ENCODE peak calls at places on chromosomes 13 and 19, in four cellular contexts. One of them, this sample, is unnamed.

GRCh38 chr13:73018336-73018735 is 40.5 kb upstream of the KLF5 start:
- DNase-seq in NCI-H1105 treated with DMSO at 0.1 percent for 48 hours: no peak
- DNase-seq in activated CD4-positive, alpha-beta memory T cell treated with anti-CD3 and anti-CD28 coated beads for 36 hours: no peak
- DNase-seq in hypothalamus: no peak
- DNase-seq in this sample: no peak

GRCh38 chr19:35166100-35167063 is 11.8 kb downstream of the FXYD5 start:
- DNase-seq in NCI-H1105 treated with DMSO at 0.1 percent for 48 hours: no peak
- DNase-seq in activated CD4-positive, alpha-beta memory T cell treated with anti-CD3 and anti-CD28 coated beads for 36 hours: no peak
- DNase-seq in hypothalamus: no peak
- DNase-seq in this sample: no peak

GRCh38 chr19:28887920-28888618 is 324.9 kb downstream of the UQCRFS1 start:
- DNase-seq in NCI-H1105 treated with DMSO at 0.1 percent for 48 hours: no peak
- DNase-seq in activated CD4-positive, alpha-beta memory T cell treated with anti-CD3 and anti-CD28 coated beads for 36 hours: no peak
- DNase-seq in hypothalamus: peak
- DNase-seq in this sample: no peak

GRCh38 chr19:31127132-31127967 is 221.9 kb downstream of the TSHZ3 start:
- DNase-seq in NCI-H1105 treated with DMSO at 0.1 percent for 48 hours: no peak
- DNase-seq in activated CD4-positive, alpha-beta memory T cell treated with anti-CD3 and anti-CD28 coated beads for 36 hours: no peak
- DNase-seq in hypothalamus: no peak
- DNase-seq in this sample: no peak

GRCh38 chr13:113353254-113353653 is 10.7 kb downstream of the GRTP1 start:
- DNase-seq in NCI-H1105 treated with DMSO at 0.1 percent for 48 hours: no peak
- DNase-seq in activated CD4-positive, alpha-beta memory T cell treated with anti-CD3 and anti-CD28 coated beads for 36 hours: no peak
- DNase-seq in hypothalamus: no peak
- DNase-seq in this sample: no peak

GRCh38 chr19:58059003-58059671 is at the start of gene ZNF135:
- DNase-seq in NCI-H1105 treated with DMSO at 0.1 percent for 48 hours: peak
- DNase-seq in activated CD4-positive, alpha-beta memory T cell treated with anti-CD3 and anti-CD28 coated beads for 36 hours: peak
- DNase-seq in hypothalamus: peak
- DNase-seq in this sample: peak

GRCh38 chr19:32407004-32407992 is 1.7 kb downstream of the DPY19L3 start:
- DNase-seq in NCI-H1105 treated with DMSO at 0.1 percent for 48 hours: no peak
- DNase-seq in activated CD4-positive, alpha-beta memory T cell treated with anti-CD3 and anti-CD28 coated beads for 36 hours: no peak
- DNase-seq in hypothalamus: peak
- DNase-seq in this sample: no peak

GRCh38 chr13:27482996-27483395 is 32.6 kb upstream of the MTIF3 start:
- DNase-seq in NCI-H1105 treated with DMSO at 0.1 percent for 48 hours: no peak
- DNase-seq in activated CD4-positive, alpha-beta memory T cell treated with anti-CD3 and anti-CD28 coated beads for 36 hours: no peak
- DNase-seq in hypothalamus: no peak
- DNase-seq in this sample: peak

GRCh38 chr13:83498486-83499190 is 383.6 kb downstream of the SLITRK1 start:
- DNase-seq in NCI-H1105 treated with DMSO at 0.1 percent for 48 hours: no peak
- DNase-seq in activated CD4-positive, alpha-beta memory T cell treated with anti-CD3 and anti-CD28 coated beads for 36 hours: no peak
- DNase-seq in hypothalamus: no peak
- DNase-seq in this sample: no peak

GRCh38 chr13:94860981-94861407 is 148.6 kb upstream of the SOX21 start:
- DNase-seq in NCI-H1105 treated with DMSO at 0.1 percent for 48 hours: no peak
- DNase-seq in activated CD4-positive, alpha-beta memory T cell treated with anti-CD3 and anti-CD28 coated beads for 36 hours: no peak
- DNase-seq in hypothalamus: no peak
- DNase-seq in this sample: peak

GRCh38 chr13:99749627-99750026 is 221.9 kb downstream of the ZIC5 start:
- DNase-seq in NCI-H1105 treated with DMSO at 0.1 percent for 48 hours: no peak
- DNase-seq in activated CD4-positive, alpha-beta memory T cell treated with anti-CD3 and anti-CD28 coated beads for 36 hours: no peak
- DNase-seq in hypothalamus: no peak
- DNase-seq in this sample: no peak

GRCh38 chr13:111216166-111216960 is 101.3 kb downstream of the ARHGEF7 start:
- DNase-seq in NCI-H1105 treated with DMSO at 0.1 percent for 48 hours: peak
- DNase-seq in activated CD4-positive, alpha-beta memory T cell treated with anti-CD3 and anti-CD28 coated beads for 36 hours: peak
- DNase-seq in hypothalamus: no peak
- DNase-seq in this sample: peak

GRCh38 chr13:73816702-73817101 is 317.5 kb downstream of the KLF12 start:
- DNase-seq in NCI-H1105 treated with DMSO at 0.1 percent for 48 hours: no peak
- DNase-seq in activated CD4-positive, alpha-beta memory T cell treated with anti-CD3 and anti-CD28 coated beads for 36 hours: peak
- DNase-seq in hypothalamus: no peak
- DNase-seq in this sample: no peak

GRCh38 chr19:6667114-6667627 is 2.8 kb downstream of the TNFSF14 start:
- DNase-seq in NCI-H1105 treated with DMSO at 0.1 percent for 48 hours: no peak
- DNase-seq in activated CD4-positive, alpha-beta memory T cell treated with anti-CD3 and anti-CD28 coated beads for 36 hours: peak
- DNase-seq in hypothalamus: no peak
- DNase-seq in this sample: no peak

GRCh38 chr19:29690842-29691241 is 24.2 kb downstream of the C19orf12 start:
- DNase-seq in NCI-H1105 treated with DMSO at 0.1 percent for 48 hours: no peak
- DNase-seq in activated CD4-positive, alpha-beta memory T cell treated with anti-CD3 and anti-CD28 coated beads for 36 hours: peak
- DNase-seq in hypothalamus: no peak
- DNase-seq in this sample: peak

GRCh38 chr19:32675720-32676185 is at the start of gene RGS9BP:
- DNase-seq in NCI-H1105 treated with DMSO at 0.1 percent for 48 hours: peak
- DNase-seq in activated CD4-positive, alpha-beta memory T cell treated with anti-CD3 and anti-CD28 coated beads for 36 hours: peak
- DNase-seq in hypothalamus: peak
- DNase-seq in this sample: peak

GRCh38 chr19:58330458-58330857 is 3.7 kb downstream of the ZSCAN22 start:
- DNase-seq in NCI-H1105 treated with DMSO at 0.1 percent for 48 hours: no peak
- DNase-seq in activated CD4-positive, alpha-beta memory T cell treated with anti-CD3 and anti-CD28 coated beads for 36 hours: no peak
- DNase-seq in hypothalamus: peak
- DNase-seq in this sample: no peak

GRCh38 chr19:41223431-41224234 is 4.6 kb downstream of the AXL start:
- DNase-seq in NCI-H1105 treated with DMSO at 0.1 percent for 48 hours: no peak
- DNase-seq in activated CD4-positive, alpha-beta memory T cell treated with anti-CD3 and anti-CD28 coated beads for 36 hours: peak
- DNase-seq in hypothalamus: no peak
- DNase-seq in this sample: no peak

GRCh38 chr19:18292810-18293641 is 11.6 kb upstream of the JUND start:
- DNase-seq in NCI-H1105 treated with DMSO at 0.1 percent for 48 hours: peak
- DNase-seq in activated CD4-positive, alpha-beta memory T cell treated with anti-CD3 and anti-CD28 coated beads for 36 hours: peak
- DNase-seq in hypothalamus: peak
- DNase-seq in this sample: peak

GRCh38 chr19:6745965-6746364 is 6.5 kb downstream of the TRIP10 start:
- DNase-seq in NCI-H1105 treated with DMSO at 0.1 percent for 48 hours: no peak
- DNase-seq in activated CD4-positive, alpha-beta memory T cell treated with anti-CD3 and anti-CD28 coated beads for 36 hours: no peak
- DNase-seq in hypothalamus: no peak
- DNase-seq in this sample: no peak

GRCh38 chr13:53501387-53501786 is 472.8 kb downstream of the OLFM4 start:
- DNase-seq in NCI-H1105 treated with DMSO at 0.1 percent for 48 hours: no peak
- DNase-seq in activated CD4-positive, alpha-beta memory T cell treated with anti-CD3 and anti-CD28 coated beads for 36 hours: no peak
- DNase-seq in hypothalamus: no peak
- DNase-seq in this sample: no peak

GRCh38 chr19:13026478-13026999 is 31.3 kb downstream of the NFIX start:
- DNase-seq in NCI-H1105 treated with DMSO at 0.1 percent for 48 hours: peak
- DNase-seq in activated CD4-positive, alpha-beta memory T cell treated with anti-CD3 and anti-CD28 coated beads for 36 hours: no peak
- DNase-seq in hypothalamus: no peak
- DNase-seq in this sample: no peak

GRCh38 chr19:9057505-9058258 is 29.2 kb upstream of the OR1M1 start:
- DNase-seq in NCI-H1105 treated with DMSO at 0.1 percent for 48 hours: no peak
- DNase-seq in activated CD4-positive, alpha-beta memory T cell treated with anti-CD3 and anti-CD28 coated beads for 36 hours: no peak
- DNase-seq in hypothalamus: no peak
- DNase-seq in this sample: no peak

GRCh38 chr13:88071371-88071770 is 400.2 kb downstream of the SLITRK5 start:
- DNase-seq in NCI-H1105 treated with DMSO at 0.1 percent for 48 hours: no peak
- DNase-seq in activated CD4-positive, alpha-beta memory T cell treated with anti-CD3 and anti-CD28 coated beads for 36 hours: no peak
- DNase-seq in hypothalamus: no peak
- DNase-seq in this sample: no peak

GRCh38 chr13:94558721-94559120 is 37.2 kb downstream of the TGDS start:
- DNase-seq in NCI-H1105 treated with DMSO at 0.1 percent for 48 hours: no peak
- DNase-seq in activated CD4-positive, alpha-beta memory T cell treated with anti-CD3 and anti-CD28 coated beads for 36 hours: no peak
- DNase-seq in hypothalamus: no peak
- DNase-seq in this sample: no peak

GRCh38 chr19:13718733-13719132 is 45.6 kb upstream of the MRI1 start:
- DNase-seq in NCI-H1105 treated with DMSO at 0.1 percent for 48 hours: peak
- DNase-seq in activated CD4-positive, alpha-beta memory T cell treated with anti-CD3 and anti-CD28 coated beads for 36 hours: no peak
- DNase-seq in hypothalamus: peak
- DNase-seq in this sample: no peak

GRCh38 chr19:44072543-44073401 is 813 bp downstream of the ZNF284 start:
- DNase-seq in NCI-H1105 treated with DMSO at 0.1 percent for 48 hours: no peak
- DNase-seq in activated CD4-positive, alpha-beta memory T cell treated with anti-CD3 and anti-CD28 coated beads for 36 hours: peak
- DNase-seq in hypothalamus: no peak
- DNase-seq in this sample: no peak

GRCh38 chr19:50793558-50794065 is 3.4 kb downstream of the ACP4 start:
- DNase-seq in NCI-H1105 treated with DMSO at 0.1 percent for 48 hours: no peak
- DNase-seq in activated CD4-positive, alpha-beta memory T cell treated with anti-CD3 and anti-CD28 coated beads for 36 hours: no peak
- DNase-seq in hypothalamus: no peak
- DNase-seq in this sample: no peak

GRCh38 chr19:31319465-31319864 is 29.8 kb downstream of the TSHZ3 start:
- DNase-seq in NCI-H1105 treated with DMSO at 0.1 percent for 48 hours: no peak
- DNase-seq in activated CD4-positive, alpha-beta memory T cell treated with anti-CD3 and anti-CD28 coated beads for 36 hours: no peak
- DNase-seq in hypothalamus: no peak
- DNase-seq in this sample: no peak

GRCh38 chr13:62130016-62130970 is 714.6 kb upstream of the PCDH20 start:
- DNase-seq in NCI-H1105 treated with DMSO at 0.1 percent for 48 hours: no peak
- DNase-seq in activated CD4-positive, alpha-beta memory T cell treated with anti-CD3 and anti-CD28 coated beads for 36 hours: no peak
- DNase-seq in hypothalamus: no peak
- DNase-seq in this sample: no peak

GRCh38 chr19:52069653-52070052 is 21.0 kb upstream of the ZNF432 start:
- DNase-seq in NCI-H1105 treated with DMSO at 0.1 percent for 48 hours: no peak
- DNase-seq in activated CD4-positive, alpha-beta memory T cell treated with anti-CD3 and anti-CD28 coated beads for 36 hours: no peak
- DNase-seq in hypothalamus: no peak
- DNase-seq in this sample: no peak

GRCh38 chr19:33868076-33868735 is 71.5 kb downstream of the KCTD15 start:
- DNase-seq in NCI-H1105 treated with DMSO at 0.1 percent for 48 hours: peak
- DNase-seq in activated CD4-positive, alpha-beta memory T cell treated with anti-CD3 and anti-CD28 coated beads for 36 hours: no peak
- DNase-seq in hypothalamus: no peak
- DNase-seq in this sample: no peak

GRCh38 chr19:6501740-6502648 is at the start of gene TUBB4A:
- DNase-seq in NCI-H1105 treated with DMSO at 0.1 percent for 48 hours: no peak
- DNase-seq in activated CD4-positive, alpha-beta memory T cell treated with anti-CD3 and anti-CD28 coated beads for 36 hours: peak
- DNase-seq in hypothalamus: peak
- DNase-seq in this sample: peak

GRCh38 chr13:87259479-87260083 is 411.6 kb upstream of the SLITRK5 start:
- DNase-seq in NCI-H1105 treated with DMSO at 0.1 percent for 48 hours: no peak
- DNase-seq in activated CD4-positive, alpha-beta memory T cell treated with anti-CD3 and anti-CD28 coated beads for 36 hours: no peak
- DNase-seq in hypothalamus: no peak
- DNase-seq in this sample: no peak

GRCh38 chr13:102132896-102133295 is 269.0 kb downstream of the FGF14 start:
- DNase-seq in NCI-H1105 treated with DMSO at 0.1 percent for 48 hours: peak
- DNase-seq in activated CD4-positive, alpha-beta memory T cell treated with anti-CD3 and anti-CD28 coated beads for 36 hours: no peak
- DNase-seq in hypothalamus: no peak
- DNase-seq in this sample: no peak

GRCh38 chr13:53104120-53104519 is 75.5 kb downstream of the OLFM4 start:
- DNase-seq in NCI-H1105 treated with DMSO at 0.1 percent for 48 hours: no peak
- DNase-seq in activated CD4-positive, alpha-beta memory T cell treated with anti-CD3 and anti-CD28 coated beads for 36 hours: no peak
- DNase-seq in hypothalamus: no peak
- DNase-seq in this sample: no peak